ENCODE peak calls at places on chromosomes 6 and 20, in eight cellular contexts. L, R, K, I, N, F, Y and V are unnamed samples.

GRCh38 chr6:37538107-37538506 is 38.4 kb upstream of the CCDC167 start:
- DNase-seq in L (no peak), R (no peak), K (no peak), I (peak), N (no peak), F (no peak), Y (no peak), V (no peak)

GRCh38 chr20:36070451-36070850 is 84.1 kb upstream of the EPB41L1 start:
- DNase-seq in L (no peak), R (no peak), K (peak), I (no peak), N (no peak), F (no peak), Y (peak), V (no peak)

GRCh38 chr6:156167289-156168076 is 609.7 kb upstream of the ARID1B start:
- DNase-seq in L (no peak), R (no peak), K (no peak), I (no peak), N (no peak), F (no peak), Y (no peak), V (no peak)

GRCh38 chr6:68317366-68317765 is 317.7 kb upstream of the ADGRB3 start:
- DNase-seq in L (no peak), R (no peak), K (no peak), I (peak), N (no peak), F (no peak), Y (no peak), V (no peak)

GRCh38 chr6:20900396-20901160 is 366.3 kb downstream of the CDKAL1 start:
- DNase-seq in L (no peak), R (no peak), K (no peak), I (no peak), N (no peak), F (no peak), Y (no peak), V (no peak)

GRCh38 chr6:118739976-118740771 is 88.8 kb upstream of the CEP85L start:
- DNase-seq in L (no peak), R (no peak), K (no peak), I (peak), N (no peak), F (no peak), Y (no peak), V (no peak)

GRCh38 chr20:33629533-33629932 is 32.6 kb upstream of the C20orf144 start:
- DNase-seq in L (no peak), R (no peak), K (no peak), I (no peak), N (no peak), F (no peak), Y (no peak), V (no peak)

GRCh38 chr6:167045828-167046580 is 46.8 kb downstream of the CEP43 start:
- DNase-seq in L (no peak), R (no peak), K (no peak), I (no peak), N (no peak), F (no peak), Y (no peak), V (no peak)

GRCh38 chr20:11796041-11796440 is 121.7 kb upstream of the BTBD3 start:
- DNase-seq in L (no peak), R (no peak), K (no peak), I (peak), N (no peak), F (no peak), Y (no peak), V (no peak)

GRCh38 chr20:59134182-59134581 is 29.4 kb upstream of the ZNF831 start:
- DNase-seq in L (no peak), R (no peak), K (no peak), I (no peak), N (no peak), F (no peak), Y (no peak), V (no peak)

GRCh38 chr6:110662468-110663211 is 152.6 kb downstream of the CDK19 start:
- DNase-seq in L (no peak), R (no peak), K (no peak), I (peak), N (no peak), F (no peak), Y (no peak), V (no peak)

GRCh38 chr6:136723780-136724179 is 68.5 kb downstream of the MAP3K5 start:
- DNase-seq in L (peak), R (peak), K (no peak), I (peak), N (no peak), F (no peak), Y (no peak), V (peak)

GRCh38 chr6:122778961-122779671 is 400 bp upstream of the FABP7 start:
- DNase-seq in L (no peak), R (no peak), K (no peak), I (no peak), N (no peak), F (no peak), Y (no peak), V (no peak)

GRCh38 chr6:17493286-17493685 is 99.9 kb downstream of the CAP2 start:
- DNase-seq in L (no peak), R (no peak), K (no peak), I (peak), N (no peak), F (no peak), Y (no peak), V (no peak)

GRCh38 chr20:60242836-60243520 is 284.8 kb downstream of the CDH26 start:
- DNase-seq in L (no peak), R (no peak), K (no peak), I (peak), N (no peak), F (no peak), Y (no peak), V (no peak)

GRCh38 chr6:165519316-165519715 is 143.7 kb downstream of the PDE10A start:
- DNase-seq in L (no peak), R (no peak), K (no peak), I (no peak), N (no peak), F (no peak), Y (no peak), V (no peak)

GRCh38 chr6:85459224-85459901 is 9.5 kb downstream of the NT5E start:
- DNase-seq in L (no peak), R (no peak), K (no peak), I (peak), N (no peak), F (peak), Y (no peak), V (no peak)